ENCODE peak calls at places on chromosomes 5 and 9, in five cellular contexts. F is adrenal gland, Y is transverse colon, N is gastrocnemius medialis, X is PC-9. H is an unnamed sample.

GRCh38 chr9:89850633-89851325 is 246.0 kb downstream of the GADD45G start:
- DNase-seq in N (peak; percentile 42), F (peak; percentile 90), Y (peak; percentile 38), X (no peak), H (no peak)

GRCh38 chr5:316210-317085 is 5.1 kb upstream of the AHRR start:
- DNase-seq in N (no peak), X (no peak), F (no peak), Y (no peak), H (no peak)

GRCh38 chr5:53733853-53734252 is 173.4 kb downstream of the NDUFS4 start:
- DNase-seq in Y (no peak), X (no peak), F (no peak), N (no peak), H (no peak)

GRCh38 chr9:115691686-115692085 is 461.9 kb upstream of the PAPPA start:
- DNase-seq in F (no peak), N (no peak), Y (no peak), X (no peak), H (no peak)

GRCh38 chr5:107615173-107615856 is 55.4 kb downstream of the EFNA5 start:
- DNase-seq in F (no peak), Y (no peak), X (no peak), N (no peak), H (peak; percentile 9)

GRCh38 chr9:130715270-130716077 is 21.9 kb downstream of the EXOSC2 start:
- DNase-seq in N (no peak), F (no peak), X (no peak), Y (no peak), H (no peak)

GRCh38 chr5:90144625-90145327 is 264.8 kb downstream of the CETN3 start:
- DNase-seq in F (no peak), N (no peak), Y (no peak), X (no peak), H (no peak)

GRCh38 chr9:35042081-35042604 is 30.3 kb downstream of the VCP start:
- DNase-seq in F (peak; percentile 44), X (peak; percentile 12), Y (no peak), N (peak; percentile 70), H (no peak)

GRCh38 chr5:32076699-32077695 is 97.1 kb downstream of the GOLPH3 start:
- DNase-seq in N (peak; percentile 35), F (peak; percentile 57), Y (peak; percentile 27), X (peak; percentile 47), H (peak; percentile 16)

GRCh38 chr5:176529824-176530195 is 7.4 kb downstream of the RNF44 start:
- DNase-seq in Y (no peak), X (no peak), F (no peak), N (no peak), H (no peak)

GRCh38 chr5:132387649-132388117 is 18.2 kb downstream of the SLC22A5 start:
- DNase-seq in X (peak; percentile 74), F (peak; percentile 82), Y (peak; percentile 73), N (peak; percentile 72), H (peak; percentile 100)

GRCh38 chr5:173733831-173734491 is 117.5 kb upstream of the BOD1 start:
- DNase-seq in N (no peak), Y (peak; percentile 40), F (no peak), X (no peak), H (no peak)

GRCh38 chr5:147578228-147579024 is 68.6 kb upstream of the DPYSL3 start:
- DNase-seq in Y (no peak), X (no peak), F (peak; percentile 7), N (no peak), H (no peak)

GRCh38 chr9:130327781-130328348 is 62.3 kb downstream of the HMCN2 start:
- DNase-seq in F (no peak), X (no peak), Y (peak; percentile 47), N (peak; percentile 58), H (no peak)

GRCh38 chr5:53481887-53482716 is 1.7 kb downstream of the FST start:
- DNase-seq in N (peak; percentile 72), Y (peak; percentile 69), X (peak; percentile 69), F (peak; percentile 85), H (no peak)

GRCh38 chr5:36575367-36575781 is 31.0 kb upstream of the SLC1A3 start:
- DNase-seq in N (no peak), Y (no peak), X (no peak), F (no peak), H (peak; percentile 65)

GRCh38 chr9:94639045-94639995 is at the start of gene FBP1:
- DNase-seq in Y (peak; percentile 77), X (peak; percentile 44), N (no peak), F (peak; percentile 74), H (no peak)

GRCh38 chr9:106557996-106558667 is 304.8 kb upstream of the ZNF462 start:
- DNase-seq in X (no peak), Y (no peak), N (no peak), F (no peak), H (no peak)

GRCh38 chr9:6996061-6996854 is 238.5 kb downstream of the KDM4C start:
- DNase-seq in F (no peak), N (no peak), Y (no peak), X (no peak), H (no peak)

GRCh38 chr9:87869082-87869481 is 13.6 kb upstream of the SPATA31E1 start:
- DNase-seq in X (no peak), Y (no peak), F (no peak), N (no peak), H (no peak)

GRCh38 chr9:38062498-38063362 is 6.3 kb downstream of the SHB start:
- DNase-seq in N (no peak), X (no peak), F (no peak), Y (no peak), H (peak; percentile 62)

GRCh38 chr9:137194388-137194787 is 5.9 kb downstream of the SSNA1 start:
- DNase-seq in F (peak; percentile 21), X (no peak), Y (no peak), N (no peak), H (peak; percentile 94)

GRCh38 chr9:117091529-117091928 is 323.3 kb downstream of the ASTN2 start:
- DNase-seq in Y (no peak), F (no peak), X (no peak), N (no peak), H (no peak)
- H3K4me3 ChIP-seq in Y (no peak overlapping the region), F (no peak overlapping the region), X (no peak overlapping the region), N (no peak overlapping the region), H (no peak overlapping the region)

DNA sequence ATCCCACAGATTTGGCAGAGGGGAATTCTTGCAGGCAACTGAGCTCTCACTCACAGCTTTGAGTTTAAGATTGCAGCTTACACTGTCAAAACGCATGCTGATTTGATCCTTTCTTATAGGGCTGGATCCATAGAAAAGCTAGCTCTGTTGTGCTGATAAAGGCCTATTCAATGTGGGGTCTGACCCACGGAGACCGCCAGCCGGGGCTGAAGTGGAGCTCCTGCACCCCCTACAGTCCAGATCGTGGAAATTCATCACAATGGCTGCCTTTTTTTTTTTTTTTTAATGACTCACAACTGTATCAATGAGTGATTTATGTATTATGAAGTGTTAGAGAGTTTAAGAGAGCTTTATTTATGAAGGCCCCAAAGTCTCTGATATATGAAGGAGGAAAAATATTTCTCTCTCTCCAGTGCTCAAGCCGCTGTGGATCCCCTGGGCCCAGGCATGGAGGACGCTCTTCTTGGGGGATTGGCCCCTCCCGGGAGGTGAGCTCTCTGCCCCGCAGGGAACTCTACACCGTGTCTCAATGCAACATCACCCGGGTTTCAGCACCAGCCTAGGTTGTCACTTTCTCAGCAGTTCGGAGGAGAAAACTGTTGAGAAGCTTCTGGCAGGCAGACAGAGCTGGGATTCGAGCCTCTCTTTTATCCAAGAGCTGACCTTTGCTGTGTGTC is 700.2 kb downstream of the IRX1 start:
- DNase-seq in N (no peak), F (no peak), X (no peak), Y (no peak), H (no peak)
- TF ChIP-seq CTCF in N (no peak), F (no peak), X (peak; percentile 61), Y (peak; percentile 34), H (no peak)

DNA sequence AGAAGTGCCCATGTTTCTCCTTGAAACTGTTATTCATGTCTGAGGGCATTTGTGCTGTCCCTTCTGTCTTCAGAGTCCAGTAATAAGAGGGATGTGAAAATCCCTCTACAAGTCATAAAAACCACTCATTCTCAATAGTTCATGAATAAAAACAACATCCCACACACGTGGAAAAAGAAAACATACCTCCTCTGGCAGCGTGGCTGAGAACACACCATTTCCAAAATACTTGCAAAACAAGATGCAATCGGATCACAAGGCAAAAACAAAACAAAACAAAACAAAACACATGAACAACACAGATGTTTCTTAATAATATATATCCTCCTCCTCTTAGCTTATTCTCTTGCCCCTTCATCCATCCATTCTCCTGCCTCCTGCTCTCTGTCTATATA is 71.0 kb upstream of the EQTN start:
- DNase-seq in N (peak; percentile 26), Y (no peak), X (no peak), F (no peak), H (no peak)
- H3K4me3 ChIP-seq in N (no peak overlapping the region), Y (no peak overlapping the region), X (no peak overlapping the region), F (no peak overlapping the region), H (no peak overlapping the region)

DNA sequence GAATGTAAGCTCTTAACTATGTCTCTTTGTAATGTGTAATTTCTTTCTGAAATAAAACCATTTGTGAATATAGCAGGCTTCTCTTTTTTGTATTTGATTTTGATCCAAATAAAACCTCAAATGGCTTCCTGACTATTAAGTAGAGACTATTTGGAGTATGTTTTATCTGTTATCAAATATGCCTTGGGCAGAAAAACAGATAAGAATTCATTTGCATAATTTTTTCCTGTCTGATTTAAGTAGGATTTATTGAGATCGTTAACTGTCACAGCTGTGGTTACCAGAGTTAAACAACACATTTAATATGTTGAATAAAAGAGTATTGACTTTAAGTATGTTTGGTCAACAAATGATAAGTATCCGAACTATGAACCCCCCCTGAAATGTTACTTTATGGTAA is 104.9 kb downstream of the MELK start:
- DNase-seq in Y (no peak), N (no peak), X (no peak), F (no peak), H (no peak)
- TF ChIP-seq CTCF in Y (no peak), N (no peak), X (no peak), F (no peak), H (no peak)

GRCh38 chr9:33445941-33446506 is 1.4 kb downstream of the AQP3 start:
- DNase-seq in X (no peak), Y (peak; percentile 42), N (no peak), F (no peak), H (no peak)
- H3K4me3 ChIP-seq in X (no peak overlapping the region), Y (no peak overlapping the region), N (peak overlapping the region; percentile 78), F (no peak overlapping the region), H (no peak overlapping the region)

DNA sequence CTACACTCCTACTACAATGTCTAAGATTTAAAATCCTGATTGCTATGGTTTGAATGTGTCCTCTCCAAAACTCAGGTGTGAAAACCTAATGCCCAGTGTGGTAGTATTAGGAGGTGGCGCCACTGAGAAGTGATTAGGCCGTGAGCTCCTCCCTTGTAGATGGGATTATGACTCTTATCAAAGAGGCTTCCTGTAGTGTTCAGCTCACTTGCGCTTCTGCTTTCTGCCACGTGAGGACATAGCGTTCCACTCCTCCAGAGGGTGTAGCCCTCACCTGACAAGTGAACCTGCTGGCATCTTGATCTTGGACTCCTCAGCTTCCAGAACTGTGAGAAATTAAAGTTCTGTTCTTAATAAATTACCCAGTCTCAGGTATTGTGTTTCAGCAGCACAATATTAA is 33.0 kb upstream of the WHRN start:
- DNase-seq in X (no peak), N (no peak), F (no peak), Y (peak; percentile 69), H (no peak)
- TF ChIP-seq CTCF in X (peak; percentile 30), N (no peak), F (no peak), Y (peak; percentile 55), H (peak; percentile 13)